ENCODE peak calls at places on chromosome 18, in seven cellular contexts. I is K562; N is breast epithelium; B is CD8-positive, alpha-beta T cell; X is fibroblast of lung; U is prostate gland; P is endothelial cell of umbilical vein. M is an unnamed sample. For H3K27me3, the result is how much of the 10 kb centered on the place peaks cover.

GRCh38 chr18:54958711-54959625 is at the start of gene CCDC68:
- DNase-seq in I (peak), N (no peak), B (no peak), X (peak), U (peak), P (peak), M (no peak)

GRCh38 chr18:12106516-12106915 is 12.9 kb downstream of the ANKRD62 start:
- DNase-seq in I (no peak), N (no peak), B (no peak), X (no peak), U (no peak), P (no peak), M (no peak)

GRCh38 chr18:35110037-35110436 is 68.8 kb downstream of the MAPRE2 start:
- DNase-seq in I (no peak), N (no peak), B (no peak), X (no peak), U (no peak), P (peak), M (no peak)

GRCh38 chr18:36419913-36420531 is 122.5 kb downstream of the FHOD3 start:
- DNase-seq in I (no peak), N (no peak), B (no peak), X (no peak), U (no peak), P (no peak), M (no peak)

GRCh38 chr18:31039426-31039825 is 3.1 kb downstream of the DSC3 start:
- DNase-seq in I (no peak), N (no peak), B (no peak), X (no peak), U (no peak), P (no peak), M (no peak)

GRCh38 chr18:49745051-49746014 is 68.0 kb downstream of the ACAA2 start:
- DNase-seq in I (no peak), N (no peak), B (no peak), X (no peak), U (no peak), P (no peak), M (no peak)

GRCh38 chr18:59744271-59744721 is 47.1 kb upstream of the CCBE1 start:
- DNase-seq in I (no peak), N (no peak), B (no peak), X (peak), U (no peak), P (no peak), M (no peak)

GRCh38 chr18:62982600-62983251 is 267.4 kb downstream of the PHLPP1 start:
- DNase-seq in I (peak), N (peak), B (peak), X (peak), U (peak), P (peak), M (no peak)

GRCh38 chr18:67484458-67484857 is 32.1 kb downstream of the DSEL start:
- DNase-seq in I (no peak), N (no peak), B (no peak), X (no peak), U (no peak), P (no peak), M (no peak)

GRCh38 chr18:59834267-59834666 is 65.5 kb upstream of the PMAIP1 start:
- DNase-seq in I (no peak), N (no peak), B (no peak), X (no peak), U (no peak), P (no peak), M (no peak)

GRCh38 chr18:59671533-59671932 is 25.7 kb downstream of the CCBE1 start:
- DNase-seq in I (no peak), N (no peak), B (no peak), X (no peak), U (no peak), P (no peak), M (no peak)

GRCh38 chr18:78782951-78783563 is 196.6 kb upstream of the SALL3 start:
- DNase-seq in I (no peak), N (no peak), B (no peak), X (no peak), U (no peak), P (no peak), M (peak)

GRCh38 chr18:57803119-57803969 is at the start of gene ATP8B1:
- DNase-seq in I (peak), N (peak), B (no peak), X (peak), U (peak), P (peak), M (peak)

GRCh38 chr18:74050807-74051206 is 96.8 kb downstream of the FBXO15 start:
- DNase-seq in I (no peak), N (no peak), B (no peak), X (no peak), U (no peak), P (no peak), M (no peak)

GRCh38 chr18:10519999-10520935 is 5.6 kb upstream of the NAPG start:
- DNase-seq in I (peak), N (peak), B (peak), X (peak), U (peak), P (peak), M (peak)

GRCh38 chr18:75219684-75220083 is 9.1 kb downstream of the TSHZ1 start:
- DNase-seq in I (no peak), N (no peak), B (no peak), X (no peak), U (no peak), P (no peak), M (no peak)
- H3K4me3 ChIP-seq in I (no peak), N (no peak), B (no peak), X (no peak), U (no peak), P (no peak), M (no peak)

DNA sequence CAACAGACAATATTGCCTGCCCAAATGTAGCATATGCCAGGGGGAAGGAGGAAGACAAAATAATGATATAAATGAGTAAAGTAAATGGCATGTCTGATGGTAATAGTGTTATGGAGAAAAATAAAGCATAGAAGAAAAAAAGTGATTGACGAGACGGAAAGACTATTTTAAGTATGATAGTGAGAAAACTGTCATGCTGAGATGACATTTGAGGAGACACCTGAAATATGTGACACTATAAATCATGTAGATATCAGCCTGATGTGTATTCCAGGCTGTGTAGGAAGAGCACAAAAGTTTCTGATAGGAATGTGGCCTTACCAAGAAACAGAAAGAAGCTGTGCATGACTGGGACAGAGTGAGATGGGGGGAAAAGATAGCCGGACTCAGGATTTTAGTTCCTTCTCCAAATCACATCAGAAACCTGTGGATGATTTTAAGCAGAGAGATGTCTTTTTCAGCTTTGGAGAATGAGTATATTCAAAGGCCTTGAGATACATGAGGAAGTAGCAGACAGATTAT is 387.3 kb upstream of the SYT4 start:
- DNase-seq in I (no peak), N (no peak), B (no peak), X (no peak), U (no peak), P (no peak), M (no peak)
- H3K27ac ChIP-seq in I (no peak), N (no peak), B (no peak), X (no peak), U (no peak), P (no peak), M (no peak)

GRCh38 chr18:22606563-22607283 is 189.0 kb upstream of the CTAGE1 start:
- DNase-seq in I (no peak), N (no peak), B (no peak), X (no peak), U (no peak), P (no peak), M (no peak)

GRCh38 chr18:22604390-22604985 is 186.8 kb upstream of the CTAGE1 start:
- DNase-seq in I (no peak), N (peak), B (no peak), X (peak), U (peak), P (peak), M (no peak)

GRCh38 chr18:22607284-22607635 is 189.5 kb upstream of the CTAGE1 start:
- DNase-seq in I (no peak), N (no peak), B (no peak), X (no peak), U (no peak), P (peak), M (no peak)

GRCh38 chr18:22604986-22605421 is 187.3 kb upstream of the CTAGE1 start:
- DNase-seq in I (no peak), N (peak), B (no peak), X (no peak), U (peak), P (no peak), M (no peak)

GRCh38 chr18:22605736-22606135 is 188.0 kb upstream of the CTAGE1 start:
- DNase-seq in I (no peak), N (no peak), B (no peak), X (no peak), U (no peak), P (no peak), M (no peak)
- H3K27me3 ChIP-seq in I (under half), N (under half), B (under half), X (under half), U (under half), P (under half), M (under half)

GRCh38 chr18:13611616-13612110 is 114.7 kb downstream of the FAM210A start:
- DNase-seq in I (no peak), N (no peak), B (peak), X (peak), U (no peak), P (peak), M (no peak)
- H3K4me3 ChIP-seq in I (no peak), N (peak), B (peak), X (peak), U (peak), P (peak), M (peak)

M was measured in suprapubic skin.